ENCODE peak calls at places on chromosomes 11 and 22, in four cellular contexts. A, X, Z and E are unnamed samples.

GRCh38 chr11:64245797-64246623 is 733 bp downstream of the PPP1R14B start:
- DNase-seq in Z (peak; percentile 71), X (peak; percentile 77), A (no peak), E (peak; percentile 65)

GRCh38 chr22:49551446-49551845 is 276.2 kb downstream of the BRD1 start:
- DNase-seq in A (no peak), X (no peak), Z (no peak), E (no peak)

GRCh38 chr22:43658823-43659222 is 153.3 kb downstream of the EFCAB6 start:
- DNase-seq in Z (no peak), A (no peak), X (no peak), E (no peak)

GRCh38 chr11:91081440-91082088 is 858.7 kb upstream of the CHORDC1 start:
- DNase-seq in A (no peak), Z (no peak), X (no peak), E (peak; percentile 31)

GRCh38 chr11:128629516-128630106 is 42.3 kb upstream of the ETS1 start:
- DNase-seq in Z (no peak), A (no peak), X (no peak), E (no peak)

GRCh38 chr22:20422965-20423635 is 14.5 kb downstream of the SCARF2 start:
- DNase-seq in Z (no peak), A (no peak), X (no peak), E (no peak)

GRCh38 chr22:23849009-23850006 is 8.4 kb upstream of the SLC2A11 start:
- DNase-seq in X (peak; percentile 90), Z (peak; percentile 66), A (peak; percentile 89), E (peak; percentile 86)

GRCh38 chr11:128419012-128419767 is 168.2 kb downstream of the ETS1 start:
- DNase-seq in X (no peak), A (no peak), Z (no peak), E (no peak)

GRCh38 chr11:92967178-92967577 is 2.3 kb upstream of the MTNR1B start:
- DNase-seq in X (no peak), A (no peak), Z (no peak), E (no peak)

GRCh38 chr22:40121463-40121862 is 56.3 kb upstream of the TNRC6B start:
- DNase-seq in Z (no peak), X (peak; percentile 36), A (no peak), E (no peak)

GRCh38 chr22:17120281-17120680 is 879 bp downstream of the TMEM121B start:
- DNase-seq in Z (peak; percentile 20), A (peak; percentile 77), X (peak; percentile 34), E (no peak)

GRCh38 chr11:73946798-73947458 is 3.9 kb upstream of the DNAJB13 start:
- DNase-seq in A (no peak), X (no peak), Z (no peak), E (no peak)

GRCh38 chr11:3213659-3214419 is 4.8 kb downstream of the MRGPRG start:
- DNase-seq in Z (no peak), A (no peak), X (no peak), E (no peak)

GRCh38 chr22:26893034-26893710 is 235.8 kb downstream of the MIAT start:
- DNase-seq in Z (no peak), A (no peak), X (no peak), E (peak; percentile 26)

GRCh38 chr22:24156146-24156914 is 25.0 kb upstream of the SUSD2 start:
- DNase-seq in X (peak; percentile 54), Z (peak; percentile 56), A (peak; percentile 35), E (no peak)

GRCh38 chr22:42969348-42969975 is 45.5 kb downstream of the PACSIN2 start:
- DNase-seq in Z (no peak), A (no peak), X (no peak), E (no peak)

GRCh38 chr11:62922653-62923371 is 1.6 kb upstream of the CHRM1 start:
- DNase-seq in X (no peak), A (no peak), Z (no peak), E (no peak)

GRCh38 chr11:122095950-122096942 is 19.8 kb downstream of the BLID start:
- DNase-seq in X (no peak), Z (no peak), A (no peak), E (no peak)

GRCh38 chr11:65121447-65121864 is 478 bp downstream of the FAU start:
- DNase-seq in A (no peak), X (peak; percentile 57), Z (no peak), E (no peak)

GRCh38 chr11:34936945-34937344 is 20.5 kb downstream of the PDHX start:
- DNase-seq in A (no peak), Z (no peak), X (no peak), E (no peak)

GRCh38 chr22:43883012-43883661 is 8.7 kb downstream of the PNPLA5 start:
- DNase-seq in A (peak; percentile 74), X (peak; percentile 36), Z (no peak), E (no peak)

GRCh38 chr11:36618025-36618700 is 20.1 kb upstream of the RAG2 start:
- DNase-seq in A (no peak), X (no peak), Z (no peak), E (no peak)

GRCh38 chr11:102911758-102912481 is 37.1 kb upstream of the MMP12 start:
- DNase-seq in Z (no peak), A (no peak), X (no peak), E (no peak)

GRCh38 chr11:33507967-33508366 is 192.7 kb downstream of the C11orf91 start:
- DNase-seq in A (no peak), X (no peak), Z (no peak), E (no peak)

GRCh38 chr22:36858156-36858555 is 2.6 kb upstream of the NCF4 start:
- DNase-seq in X (no peak), Z (no peak), A (no peak), E (no peak)

GRCh38 chr22:36855478-36855877 is 5.3 kb upstream of the NCF4 start:
- DNase-seq in X (no peak), A (no peak), Z (no peak), E (no peak)

GRCh38 chr22:36856121-36856791 is 4.5 kb upstream of the NCF4 start:
- DNase-seq in X (peak; percentile 95), Z (peak; percentile 78), A (peak; percentile 89), E (peak; percentile 92)

GRCh38 chr22:36858966-36859365 is 1.8 kb upstream of the NCF4 start:
- DNase-seq in X (no peak), Z (no peak), A (no peak), E (no peak)

GRCh38 chr22:36856792-36857135 is 4.0 kb upstream of the NCF4 start:
- DNase-seq in X (no peak), Z (no peak), A (no peak), E (no peak)
- H3K4me1 ChIP-seq in X (no peaks in the 10 kb centered on the region), Z (peaks cover 13% of the 10 kb centered on the region), A (no peaks in the 10 kb centered on the region), E (no peaks in the 10 kb centered on the region)

DNA sequence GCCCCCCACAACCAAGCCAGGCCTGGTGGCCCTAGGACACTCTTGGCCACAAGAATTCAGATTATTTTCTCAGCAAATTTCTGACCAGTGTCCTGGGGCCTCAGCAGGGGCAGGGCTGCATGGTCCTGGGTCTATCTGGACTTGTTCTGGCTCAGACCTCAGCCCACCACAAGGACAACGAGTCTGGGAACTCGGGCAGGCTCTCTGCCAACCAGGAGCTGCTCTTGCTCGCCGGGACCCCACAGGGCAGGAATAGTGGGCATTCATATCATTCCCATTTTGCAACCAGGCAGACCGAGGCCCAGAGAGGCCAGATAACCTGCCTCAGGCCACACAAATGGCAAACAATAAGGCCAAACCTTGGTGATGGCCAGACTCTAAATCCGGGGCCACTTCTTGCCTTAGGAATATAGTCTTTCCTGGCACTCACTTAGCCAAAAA is 75.4 kb upstream of the WNT7B start:
- DNase-seq in X (peak; percentile 14), A (no peak), Z (no peak), E (no peak)
- H3K4me1 ChIP-seq in X (peaks cover 69% of the 10 kb centered on the region), A (no peaks in the 10 kb centered on the region), Z (peaks cover 31% of the 10 kb centered on the region), E (peaks cover 7% of the 10 kb centered on the region)

GRCh38 chr11:45926536-45927331 is 4.3 kb downstream of the LARGE2 start:
- DNase-seq in Z (no peak), A (no peak), X (peak; percentile 5), E (no peak)

GRCh38 chr11:45925550-45925949 is 3.1 kb downstream of the LARGE2 start:
- DNase-seq in Z (no peak), X (no peak), A (no peak), E (no peak)

GRCh38 chr11:45926001-45926401 is 3.5 kb downstream of the LARGE2 start:
- DNase-seq in X (peak; percentile 4), Z (no peak), A (no peak), E (no peak)

GRCh38 chr11:45924036-45924915 is 1.8 kb downstream of the LARGE2 start:
- DNase-seq in A (no peak), Z (no peak), X (peak; percentile 6), E (no peak)

DNA sequence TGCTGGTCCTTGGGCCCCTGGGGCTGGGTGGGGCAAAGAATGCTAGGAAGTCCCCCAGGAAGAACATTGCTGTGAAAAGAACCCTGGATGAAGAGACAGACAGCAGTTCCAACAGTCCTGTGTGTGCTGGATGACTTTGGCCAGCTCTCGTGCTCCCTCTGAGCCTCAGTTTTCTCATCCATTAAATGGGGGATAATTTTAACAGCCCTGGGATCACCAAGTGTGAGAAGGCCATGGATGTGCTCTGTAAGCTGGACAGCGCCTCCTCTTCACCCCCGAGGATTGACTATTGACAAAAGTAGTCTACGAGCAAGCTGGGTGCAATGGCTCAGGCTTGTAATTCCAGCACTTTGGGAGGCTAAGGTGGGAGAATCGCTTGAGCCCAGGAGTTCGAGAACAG is 2.5 kb downstream of the LARGE2 start:
- DNase-seq in X (no peak), A (no peak), Z (no peak), E (no peak)
- H3K4me1 ChIP-seq in X (peaks cover 24% of the 10 kb centered on the region), A (peaks cover 15% of the 10 kb centered on the region), Z (peaks cover 20% of the 10 kb centered on the region), E (no peaks in the 10 kb centered on the region)

GRCh38 chr11:124722176-124722575 is 17.6 kb upstream of the NRGN start:
- DNase-seq in X (no peak), A (no peak), Z (no peak), E (no peak)
- H3K4me1 ChIP-seq in X (peaks cover 29% of the 10 kb centered on the region), A (peaks cover 13% of the 10 kb centered on the region), Z (peaks cover 11% of the 10 kb centered on the region), E (peaks cover 18% of the 10 kb centered on the region)

DNA sequence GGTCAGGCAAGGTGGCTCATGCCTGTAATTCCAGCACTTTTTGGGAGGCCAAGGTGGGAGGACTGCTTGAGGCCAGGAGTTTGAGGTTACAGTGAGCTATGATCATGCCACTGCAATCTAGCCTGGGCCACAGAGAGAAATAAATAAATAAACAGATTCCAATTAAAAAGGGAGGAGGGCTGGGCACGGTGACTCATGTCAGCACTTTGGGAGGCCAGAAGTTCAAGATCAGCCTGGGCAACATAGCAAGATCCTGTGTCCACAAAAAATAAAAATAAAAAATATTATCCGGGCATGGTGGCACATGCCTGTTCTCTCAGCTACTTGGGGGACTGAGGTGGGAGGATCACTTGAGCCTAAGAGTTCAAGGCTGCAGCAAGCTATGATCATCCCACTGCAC is 7.5 kb downstream of the CYB561A3 start:
- DNase-seq in X (no peak), A (no peak), Z (no peak), E (no peak)
- H3K4me1 ChIP-seq in X (peaks cover 43% of the 10 kb centered on the region), A (no peaks in the 10 kb centered on the region), Z (no peaks in the 10 kb centered on the region), E (no peaks in the 10 kb centered on the region)

DNA sequence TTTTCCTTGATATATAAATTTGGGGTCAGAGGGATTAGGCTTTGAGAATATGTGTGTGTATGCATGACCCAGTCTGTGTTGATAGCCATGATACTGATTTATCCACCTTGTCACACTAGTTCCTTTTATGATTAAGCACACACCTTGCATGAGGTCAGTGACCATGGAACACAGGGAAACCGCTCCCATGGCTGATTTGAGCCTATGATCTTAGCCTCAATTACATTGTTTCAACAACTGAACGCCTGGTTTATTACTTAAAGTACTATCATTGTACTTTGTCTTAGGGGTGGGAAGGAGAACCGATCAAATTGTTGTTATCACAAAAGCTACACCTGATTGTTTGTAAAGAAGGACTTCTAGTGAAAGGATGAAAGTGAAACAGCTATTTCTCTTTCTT is 70.7 kb downstream of the ARFGAP2 start:
- DNase-seq in Z (no peak), X (peak; percentile 71), A (no peak), E (no peak)
- H3K4me1 ChIP-seq in Z (no peaks in the 10 kb centered on the region), X (peaks cover 47% of the 10 kb centered on the region), A (peaks cover 25% of the 10 kb centered on the region), E (no peaks in the 10 kb centered on the region)

GRCh38 chr22:31091106-31091975 is 10.2 kb downstream of the SMTN start:
- DNase-seq in X (peak; percentile 62), A (no peak), Z (no peak), E (no peak)
- H3K4me1 ChIP-seq in X (peaks cover 8% of the 10 kb centered on the region), A (no peaks in the 10 kb centered on the region), Z (no peaks in the 10 kb centered on the region), E (no peaks in the 10 kb centered on the region)